ENCODE peak calls at places on chromosomes 1 and 21, in six cellular contexts. J is stomach, P is spleen, C is H1, B is psoas muscle, F is nephron progenitor cell. N is an unnamed sample.

GRCh38 chr1:17890815-17891191 is 135.7 kb downstream of the ACTL8 start:
- DNase-seq in J (no peak), P (peak), C (no peak), B (no peak), F (no peak), N (no peak)

GRCh38 chr1:245599413-245600174 is 444.8 kb downstream of the KIF26B start:
- DNase-seq in J (no peak), P (no peak), C (no peak), B (peak), F (no peak), N (no peak)

GRCh38 chr21:41664881-41665765 is 101.7 kb downstream of the RIPK4 start:
- DNase-seq in J (no peak), P (peak), C (no peak), B (no peak), F (no peak), N (no peak)

GRCh38 chr21:40487406-40487805 is 359.6 kb downstream of the DSCAM start:
- DNase-seq in J (no peak), P (no peak), C (no peak), B (no peak), F (no peak), N (no peak)

GRCh38 chr1:208090776-208091291 is 153.3 kb downstream of the PLXNA2 start:
- DNase-seq in J (no peak), P (no peak), C (no peak), B (no peak), F (no peak), N (no peak)

GRCh38 chr21:34952701-34953100 is 96.4 kb downstream of the RUNX1 start:
- DNase-seq in J (no peak), P (no peak), C (no peak), B (no peak), F (no peak), N (no peak)

GRCh38 chr21:35575280-35575915 is 484.9 kb downstream of the SETD4 start:
- DNase-seq in J (no peak), P (no peak), C (no peak), B (no peak), F (no peak), N (no peak)

GRCh38 chr1:209655832-209656231 is 3.6 kb upstream of the LAMB3 start:
- DNase-seq in J (peak), P (no peak), C (no peak), B (no peak), F (no peak), N (no peak)

GRCh38 chr1:96387785-96388184 is 333.8 kb upstream of the PTBP2 start:
- DNase-seq in J (no peak), P (no peak), C (no peak), B (no peak), F (no peak), N (no peak)

GRCh38 chr1:226662704-226663326 is 76.3 kb downstream of the ITPKB start:
- DNase-seq in J (peak), P (peak), C (no peak), B (peak), F (no peak), N (peak)

GRCh38 chr1:180912801-180913616 is at the start of gene KIAA1614:
- DNase-seq in J (no peak), P (no peak), C (peak), B (peak), F (peak), N (peak)

GRCh38 chr21:35400233-35400939 is 351.3 kb upstream of the RUNX1 start:
- DNase-seq in J (no peak), P (no peak), C (no peak), B (no peak), F (no peak), N (peak)

GRCh38 chr1:201790261-201790660 is 38.7 kb upstream of the IPO9 start:
- DNase-seq in J (no peak), P (no peak), C (no peak), B (no peak), F (no peak), N (no peak)

GRCh38 chr1:158330390-158330789 is 941 bp downstream of the CD1B start:
- DNase-seq in J (no peak), P (no peak), C (no peak), B (no peak), F (no peak), N (no peak)

GRCh38 chr1:186043276-186043675 is 309.1 kb downstream of the HMCN1 start:
- DNase-seq in J (no peak), P (no peak), C (no peak), B (no peak), F (no peak), N (no peak)

GRCh38 chr21:39474545-39474944 is 22.8 kb downstream of the SH3BGR start:
- DNase-seq in J (no peak), P (no peak), C (no peak), B (no peak), F (no peak), N (no peak)
- TF ChIP-seq CTCF in J (no peak), P (no peak), C (no peak), B (no peak), F (no peak), N (no peak)

GRCh38 chr1:243842154-243842553 is 7.9 kb downstream of the AKT3 start:
- DNase-seq in J (no peak), P (no peak), C (no peak), B (no peak), F (no peak), N (no peak)
- TF ChIP-seq CTCF in J (no peak), P (no peak), C (no peak), B (no peak), F (no peak), N (no peak)

DNA sequence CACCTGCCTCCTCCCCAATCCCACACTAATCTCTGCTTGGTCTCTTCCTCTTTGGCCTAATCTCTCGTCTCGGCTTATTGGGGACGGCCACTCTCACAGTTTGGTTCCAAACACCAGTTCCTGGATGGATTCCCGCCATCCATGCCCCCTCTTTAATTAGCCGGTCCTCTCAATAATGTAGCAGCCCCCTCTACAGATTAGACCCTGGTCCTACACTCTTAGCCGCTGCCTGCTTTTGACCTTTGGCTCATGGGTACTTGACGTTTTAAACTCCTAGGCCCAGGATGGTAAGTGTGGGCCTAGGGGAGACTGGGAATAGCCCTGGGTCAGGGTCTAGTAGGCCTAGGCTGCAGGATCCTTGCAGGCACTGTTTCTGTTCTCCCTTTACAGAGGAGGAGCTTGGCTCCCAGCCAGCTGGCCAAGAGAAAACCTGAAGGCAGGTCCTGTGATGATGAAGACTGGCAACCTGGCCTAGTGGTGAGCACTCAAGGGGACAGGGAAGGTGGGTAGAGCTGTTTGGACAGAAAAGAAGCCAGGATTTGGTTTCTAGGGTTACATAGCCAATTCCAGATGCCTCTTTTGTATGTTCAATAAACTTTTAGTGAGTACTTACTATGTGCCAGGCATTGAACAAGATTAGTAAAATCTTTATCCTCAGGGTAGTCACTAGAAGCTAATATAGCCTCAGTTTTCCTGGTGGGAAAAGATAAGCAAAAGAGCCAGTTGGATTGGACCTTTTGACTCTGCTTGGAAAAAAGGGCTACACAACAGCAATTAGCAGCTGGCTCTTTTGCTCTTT is 758 bp downstream of the RAD54L start:
- DNase-seq in J (peak), P (peak), C (peak), B (peak), F (peak), N (peak)
- TF ChIP-seq CTCF in J (no peak), P (no peak), C (peak), B (no peak), F (peak), N (no peak)

DNA sequence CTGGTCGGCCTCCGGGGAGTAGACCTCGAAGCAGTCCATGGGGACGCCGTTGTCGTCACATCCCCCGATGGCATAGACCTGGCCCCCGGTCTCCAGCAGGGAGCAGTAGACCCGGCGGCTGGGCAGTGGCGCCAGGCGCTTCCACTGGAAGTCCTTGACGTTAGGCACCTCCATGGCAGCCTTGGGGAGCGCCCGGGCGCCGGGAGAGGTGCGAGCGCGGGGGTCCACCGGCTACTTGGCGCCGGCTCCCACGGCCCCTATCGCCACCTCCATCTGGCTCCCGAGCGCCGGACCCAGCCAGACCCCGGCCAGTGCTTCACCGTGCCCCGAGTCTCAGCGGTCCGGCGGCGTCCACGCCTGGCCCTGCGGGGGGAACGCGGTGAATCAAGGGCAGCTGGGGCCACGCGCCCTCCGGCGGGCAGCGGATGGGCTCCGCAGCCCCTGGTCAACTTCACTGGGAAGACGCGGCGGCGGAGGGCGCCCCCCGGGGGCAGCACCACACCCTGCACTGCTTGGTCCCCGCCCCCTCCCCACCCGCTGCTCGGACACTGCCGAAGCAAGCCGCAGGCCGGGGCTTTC is 13.2 kb downstream of the KLHDC8A start:
- DNase-seq in J (no peak), P (peak), C (peak), B (peak), F (peak), N (no peak)
- TF ChIP-seq CTCF in J (no peak), P (no peak), C (peak), B (no peak), F (peak), N (no peak)

GRCh38 chr1:22326931-22327330 is 124.7 kb upstream of the ZBTB40 start:
- DNase-seq in J (peak), P (no peak), C (peak), B (no peak), F (no peak), N (no peak)
- TF ChIP-seq CTCF in J (no peak), P (no peak), C (no peak), B (no peak), F (no peak), N (no peak)

N was measured in GM20000.